ENCODE peak calls at places on chromosomes 6 and 20, in seven cellular contexts. F, U, Q, D, K, W and L are unnamed samples.

GRCh38 chr6:149228276-149228962 is 89.1 kb upstream of the TAB2 start:
- DNase-seq in F (no peak), U (no peak), Q (no peak), D (no peak), K (no peak), W (no peak), L (no peak)

GRCh38 chr20:52269327-52269726 is 77.7 kb upstream of the ZFP64 start:
- DNase-seq in F (no peak), U (no peak), Q (no peak), D (no peak), K (peak), W (no peak), L (no peak)

GRCh38 chr6:11609324-11610071 is 71.9 kb downstream of the TMEM170B start:
- DNase-seq in F (no peak), U (no peak), Q (peak), D (peak), K (peak), W (no peak), L (no peak)

GRCh38 chr6:155315516-155315871 is 1.2 kb upstream of the TFB1M start:
- DNase-seq in F (no peak), U (no peak), Q (no peak), D (no peak), K (peak), W (peak), L (no peak)

GRCh38 chr20:36768768-36769430 is 4.7 kb downstream of the DSN1 start:
- DNase-seq in F (no peak), U (no peak), Q (peak), D (no peak), K (peak), W (no peak), L (no peak)

GRCh38 chr6:160315310-160315709 is 32.9 kb upstream of the SLC22A3 start:
- DNase-seq in F (no peak), U (no peak), Q (no peak), D (no peak), K (peak), W (peak), L (no peak)

GRCh38 chr20:36847009-36847709 is 28.8 kb upstream of the TLDC2 start:
- DNase-seq in F (no peak), U (no peak), Q (peak), D (peak), K (peak), W (peak), L (no peak)

GRCh38 chr20:36210561-36210960 is 25.7 kb upstream of the AAR2 start:
- DNase-seq in F (no peak), U (peak), Q (no peak), D (no peak), K (no peak), W (no peak), L (no peak)

GRCh38 chr6:139597781-139598368 is 223.4 kb upstream of the CITED2 start:
- DNase-seq in F (no peak), U (no peak), Q (peak), D (peak), K (peak), W (peak), L (no peak)

GRCh38 chr6:26312096-26312463 is 52.9 kb upstream of the BTN3A2 start:
- DNase-seq in F (no peak), U (no peak), Q (no peak), D (no peak), K (peak), W (peak), L (no peak)

GRCh38 chr6:110270166-110270565 is 88.0 kb downstream of the METTL24 start:
- DNase-seq in F (no peak), U (no peak), Q (no peak), D (no peak), K (peak), W (no peak), L (no peak)

GRCh38 chr6:109475625-109476024 is 7.4 kb downstream of the ZBTB24 start:
- DNase-seq in F (no peak), U (no peak), Q (no peak), D (no peak), K (no peak), W (no peak), L (no peak)

GRCh38 chr6:20870493-20870892 is 336.2 kb downstream of the CDKAL1 start:
- DNase-seq in F (no peak), U (no peak), Q (no peak), D (no peak), K (no peak), W (no peak), L (no peak)

GRCh38 chr20:36202891-36203338 is 33.4 kb upstream of the AAR2 start:
- DNase-seq in F (peak), U (no peak), Q (peak), D (peak), K (peak), W (peak), L (peak)

GRCh38 chr6:40436685-40437604 is 150.2 kb downstream of the LRFN2 start:
- DNase-seq in F (no peak), U (no peak), Q (peak), D (no peak), K (peak), W (peak), L (no peak)

GRCh38 chr6:90432408-90432775 is 135.7 kb upstream of the BACH2 start:
- DNase-seq in F (no peak), U (no peak), Q (no peak), D (no peak), K (no peak), W (no peak), L (no peak)

GRCh38 chr6:156029296-156029985 is 573.8 kb upstream of the NOX3 start:
- DNase-seq in F (no peak), U (no peak), Q (no peak), D (no peak), K (no peak), W (no peak), L (no peak)

GRCh38 chr6:42402184-42402583 is 49.5 kb downstream of the TRERF1 start:
- DNase-seq in F (no peak), U (no peak), Q (peak), D (no peak), K (peak), W (peak), L (peak)

GRCh38 chr6:125022391-125022989 is 60.3 kb downstream of the RNF217 start:
- DNase-seq in F (no peak), U (no peak), Q (no peak), D (no peak), K (peak), W (no peak), L (no peak)

GRCh38 chr6:4920914-4921410 is 82.9 kb downstream of the RPP40 start:
- DNase-seq in F (no peak), U (no peak), Q (no peak), D (no peak), K (peak), W (no peak), L (no peak)

GRCh38 chr20:40468759-40469158 is 220.3 kb downstream of the MAFB start:
- DNase-seq in F (no peak), U (no peak), Q (no peak), D (no peak), K (no peak), W (no peak), L (no peak)

GRCh38 chr20:40472905-40473304 is 216.1 kb downstream of the MAFB start:
- DNase-seq in F (no peak), U (no peak), Q (no peak), D (no peak), K (no peak), W (peak), L (no peak)

GRCh38 chr20:40467703-40468411 is 221.2 kb downstream of the MAFB start:
- DNase-seq in F (no peak), U (no peak), Q (no peak), D (no peak), K (no peak), W (no peak), L (no peak)

GRCh38 chr20:40470313-40471260 is 218.4 kb downstream of the MAFB start:
- DNase-seq in F (no peak), U (no peak), Q (no peak), D (peak), K (no peak), W (no peak), L (no peak)

DNA sequence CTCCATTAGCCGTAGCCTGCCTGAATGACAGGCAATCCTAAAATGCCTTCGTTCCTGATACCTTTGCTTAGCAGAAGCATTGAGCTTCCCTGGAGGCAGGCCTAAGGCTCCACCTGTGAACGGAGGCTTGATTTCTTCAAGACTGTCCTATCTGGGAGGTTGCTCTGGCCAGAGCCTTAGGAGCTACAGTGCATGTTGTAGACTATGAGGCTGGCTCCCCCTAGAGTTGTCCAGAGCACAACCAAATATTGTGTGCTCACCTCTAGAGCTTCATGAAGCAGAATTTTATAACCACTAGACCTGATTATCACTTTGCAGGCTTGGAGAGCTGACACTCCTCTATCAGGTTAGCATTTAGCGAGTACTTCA is 217.8 kb downstream of the MAFB start:
- DNase-seq in F (no peak), U (no peak), Q (no peak), D (no peak), K (peak), W (no peak), L (no peak)
- TF ChIP-seq CTCF in F (peak), U (no peak), Q (peak), D (peak), K (peak), W (peak), L (peak)

GRCh38 chr6:75546401-75546800 is 52.8 kb upstream of the FILIP1 start:
- DNase-seq in F (no peak), U (no peak), Q (peak), D (no peak), K (peak), W (no peak), L (no peak)
- TF ChIP-seq CTCF in F (peak), U (peak), Q (peak), D (peak), K (peak), W (no peak), L (no peak)

DNA sequence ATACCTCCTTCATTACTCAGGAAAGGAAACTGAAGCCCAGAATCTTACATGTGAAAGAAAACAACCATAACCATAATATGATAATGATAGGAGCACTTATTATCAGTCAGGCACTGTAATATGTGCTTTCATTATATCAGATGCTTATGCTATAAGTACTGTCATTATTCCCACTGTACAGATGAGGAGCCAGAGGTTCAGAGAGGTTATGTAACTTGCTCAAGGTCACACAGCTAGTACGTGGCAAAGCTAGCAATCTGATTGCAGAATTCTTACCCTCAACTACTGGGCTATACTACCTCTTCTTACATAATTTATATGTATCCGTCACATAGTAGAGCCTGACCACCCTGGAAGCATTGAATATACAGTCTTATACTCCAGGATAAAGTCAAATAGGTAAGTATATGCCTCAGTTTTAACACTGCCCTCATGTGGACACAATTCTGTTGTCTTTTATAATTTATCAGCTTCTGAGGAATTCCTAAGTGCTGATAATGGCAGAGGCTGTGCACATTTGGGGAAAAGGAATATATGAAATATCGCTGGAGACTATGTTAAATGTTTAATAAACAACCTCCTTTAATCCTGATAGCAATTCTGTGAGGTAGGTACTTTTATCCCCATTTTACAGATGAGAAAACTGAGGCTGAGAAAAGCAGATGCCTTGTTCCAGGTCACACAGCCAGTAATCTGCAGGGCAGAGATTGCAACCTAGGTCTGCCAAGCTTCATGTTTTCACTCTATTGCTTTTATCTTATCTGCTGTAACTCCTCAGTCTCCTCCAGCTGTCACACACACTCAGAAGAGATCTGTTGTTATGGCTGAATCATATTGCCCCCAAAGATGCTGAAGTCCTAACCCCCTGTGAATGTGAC is 13.4 kb downstream of the BCAS1 start:
- DNase-seq in F (no peak), U (no peak), Q (no peak), D (no peak), K (no peak), W (no peak), L (no peak)
- TF ChIP-seq CTCF in F (no peak), U (no peak), Q (no peak), D (no peak), K (peak), W (no peak), L (peak)

DNA sequence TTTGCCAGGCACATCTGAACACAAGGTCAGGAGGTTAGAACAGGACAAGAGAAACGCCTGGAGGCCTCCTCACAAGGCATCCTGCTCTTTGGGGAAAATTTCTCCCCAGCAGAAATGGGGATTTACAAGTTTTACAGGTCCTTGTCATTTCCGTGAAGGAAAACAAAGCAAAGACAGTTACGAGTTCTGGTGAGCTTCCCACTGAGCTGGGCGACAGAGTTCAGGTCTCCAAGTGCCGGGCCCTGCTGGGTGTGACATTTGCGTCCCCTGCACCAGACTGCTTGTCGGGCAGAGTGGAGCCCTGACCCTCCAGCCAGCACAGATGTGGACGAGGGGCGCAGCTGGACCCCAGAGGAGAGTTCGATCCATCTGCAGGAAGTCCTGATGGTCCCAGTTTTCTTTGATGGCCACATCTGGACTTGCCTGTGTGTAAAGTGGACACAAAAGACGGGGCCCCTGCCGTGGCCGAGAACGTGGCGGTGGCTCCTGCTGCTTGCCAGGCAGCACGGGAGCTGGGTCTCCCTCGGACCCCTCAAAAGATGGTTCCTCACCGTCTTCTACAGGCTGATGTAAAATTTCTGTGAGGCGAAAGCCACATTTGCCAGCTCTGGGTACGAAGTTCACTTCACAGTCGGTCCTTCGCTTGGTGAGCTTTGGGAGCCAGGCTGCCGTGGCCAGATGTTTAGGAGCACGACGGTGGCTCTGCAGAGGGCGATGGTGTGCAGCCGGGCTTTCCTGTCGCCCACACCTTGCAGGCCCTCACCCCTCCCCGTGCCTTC is 5.2 kb upstream of the ADRM1 start:
- DNase-seq in F (no peak), U (no peak), Q (no peak), D (no peak), K (no peak), W (no peak), L (no peak)
- TF ChIP-seq CTCF in F (no peak), U (no peak), Q (no peak), D (no peak), K (no peak), W (no peak), L (no peak)

DNA sequence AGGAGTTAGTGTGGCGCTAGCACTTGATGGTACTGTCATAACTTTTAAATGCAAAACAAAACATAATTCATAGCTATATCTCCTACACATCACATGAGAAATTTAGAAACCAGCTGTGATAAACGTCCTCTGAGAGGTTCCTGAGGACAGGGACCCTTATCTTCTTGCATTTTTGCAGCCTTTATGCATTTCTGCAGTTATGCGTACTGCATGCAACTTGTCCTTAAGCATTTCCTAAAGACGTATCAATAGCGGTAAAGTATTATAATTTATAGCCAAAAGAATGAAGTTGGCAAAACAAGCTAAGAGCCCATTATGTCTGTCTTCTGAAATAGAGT is 1.7 kb downstream of the NAPB start:
- DNase-seq in F (no peak), U (no peak), Q (no peak), D (no peak), K (no peak), W (no peak), L (no peak)
- TF ChIP-seq CTCF in F (no peak), U (no peak), Q (no peak), D (no peak), K (no peak), W (no peak), L (no peak)

GRCh38 chr6:132459605-132459952 is 53.3 kb downstream of the STX7 start:
- DNase-seq in F (no peak), U (no peak), Q (no peak), D (no peak), K (no peak), W (no peak), L (no peak)
- TF ChIP-seq CTCF in F (no peak), U (no peak), Q (no peak), D (no peak), K (no peak), W (no peak), L (no peak)

DNA sequence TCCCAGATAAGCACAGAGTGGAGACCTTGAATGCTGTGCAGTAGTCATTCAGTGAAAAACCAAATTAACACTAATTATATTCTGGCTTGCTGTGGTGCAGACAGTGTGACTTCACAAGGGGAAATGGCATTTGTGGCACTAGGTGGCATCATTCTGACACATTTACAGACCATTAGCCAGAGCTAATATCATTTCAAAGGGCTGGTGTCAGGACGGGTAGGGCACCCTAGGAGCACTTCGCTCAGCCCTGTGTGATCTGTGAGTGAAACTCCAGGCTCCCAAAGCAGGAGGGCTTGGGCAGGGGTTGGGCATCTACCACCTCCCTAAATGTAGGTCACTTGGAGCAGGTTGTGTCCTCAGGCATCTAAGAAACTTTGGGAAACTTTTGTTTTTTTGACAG is 555.8 kb downstream of the PKHD1 start:
- DNase-seq in F (no peak), U (no peak), Q (no peak), D (no peak), K (no peak), W (no peak), L (no peak)
- TF ChIP-seq CTCF in F (no peak), U (no peak), Q (no peak), D (peak), K (no peak), W (no peak), L (no peak)

GRCh38 chr6:84119277-84119676 is 85.7 kb downstream of the MRAP2 start:
- DNase-seq in F (no peak), U (no peak), Q (no peak), D (no peak), K (no peak), W (no peak), L (no peak)
- TF ChIP-seq CTCF in F (no peak), U (no peak), Q (no peak), D (peak), K (no peak), W (no peak), L (no peak)

DNA sequence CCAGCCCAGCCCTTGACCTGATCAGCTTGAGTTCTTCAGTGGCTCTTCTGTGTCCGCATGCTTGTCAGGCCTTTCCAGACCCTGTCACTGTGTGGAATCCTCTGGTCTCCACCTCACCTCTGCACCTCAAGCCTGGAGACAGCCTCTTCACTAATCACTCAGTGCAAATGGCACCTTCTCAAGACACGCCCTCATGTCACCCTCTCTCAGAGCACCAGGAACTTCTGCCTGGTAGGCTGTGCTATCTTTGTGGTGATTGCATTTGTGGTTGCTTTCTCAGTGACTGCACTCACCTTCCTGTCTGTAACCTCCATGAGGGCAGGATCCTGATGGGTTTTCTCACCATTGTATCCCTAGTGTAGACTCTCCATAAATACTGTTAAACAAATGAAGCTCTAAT is 435.2 kb upstream of the CDH4 start:
- DNase-seq in F (no peak), U (no peak), Q (no peak), D (no peak), K (no peak), W (no peak), L (no peak)
- TF ChIP-seq CTCF in F (no peak), U (no peak), Q (no peak), D (no peak), K (no peak), W (no peak), L (no peak)

DNA sequence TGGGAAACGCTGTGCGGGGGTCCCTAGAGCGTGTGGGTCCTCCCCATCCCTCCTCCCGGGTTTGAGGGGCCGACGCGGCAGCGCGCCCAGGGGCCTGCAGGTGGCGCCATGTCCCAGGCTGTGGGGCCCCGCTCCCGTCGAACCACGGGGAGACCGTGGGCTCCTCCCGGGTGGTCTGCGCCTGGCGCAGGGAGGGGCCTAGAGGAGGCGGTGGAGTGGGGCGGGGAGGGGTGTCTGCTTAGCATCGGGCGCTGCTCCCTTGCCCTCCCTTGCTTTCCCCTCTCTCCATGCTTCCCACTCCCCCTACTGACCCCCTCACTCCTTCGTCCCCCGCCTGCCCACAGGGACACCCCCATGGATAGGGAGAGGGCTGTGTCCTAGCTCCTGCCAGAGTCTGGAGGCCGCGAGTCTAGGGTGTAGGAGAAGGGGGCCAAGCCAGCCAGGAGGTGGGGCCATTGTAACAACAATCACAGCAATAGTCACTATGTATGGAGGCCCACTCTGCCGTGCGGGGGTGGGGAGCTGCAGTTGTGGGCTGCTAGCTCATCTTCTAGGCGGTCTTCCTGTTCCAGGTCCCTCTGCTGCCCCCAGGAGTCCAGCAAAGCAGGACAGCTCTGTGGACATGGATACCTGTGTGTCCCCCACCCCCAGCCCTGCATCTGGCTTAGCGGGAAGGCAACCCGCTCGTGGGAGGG is 51.7 kb downstream of the CHMP4B start:
- DNase-seq in F (peak), U (no peak), Q (peak), D (peak), K (peak), W (no peak), L (peak)
- TF ChIP-seq CTCF in F (peak), U (peak), Q (peak), D (peak), K (peak), W (peak), L (peak)